ENCODE peak calls at places on chromosomes 12 and 14, in ten cellular contexts. S is GM12865; Q is heart right ventricle; P is cardiac fibroblast; D is tibial artery; J is MM.1S; A is ovary; Z is trophoblast cell; T is CD8-positive, alpha-beta memory T cell; G is right lobe of liver. R is an unnamed sample.

GRCh38 chr12:53097207-53097563 is 282 bp upstream of the IGFBP6 start:
- DNase-seq in Z (no peak), D (no peak), P (peak), A (peak), J (no peak), G (no peak), S (no peak), Q (no peak), T (no peak), R (no peak)

GRCh38 chr12:82757059-82757458 is 70.4 kb downstream of the TMTC2 start:
- DNase-seq in S (no peak), T (no peak), Q (no peak), P (peak), J (no peak), G (no peak), A (no peak), D (no peak), Z (no peak), R (no peak)

GRCh38 chr14:66979083-66979974 is 209.9 kb upstream of the GARIN2 start:
- DNase-seq in A (no peak), G (no peak), J (no peak), D (no peak), Z (no peak), Q (no peak), T (no peak), P (no peak), S (peak), R (no peak)

GRCh38 chr12:88036368-88036965 is 7.3 kb upstream of the C12orf50 start:
- DNase-seq in P (peak), D (no peak), J (no peak), A (no peak), S (no peak), T (no peak), Z (peak), G (no peak), Q (no peak), R (no peak)

GRCh38 chr12:48881652-48882324 is 16.1 kb upstream of the RND1 start:
- DNase-seq in P (no peak), G (peak), Q (no peak), Z (no peak), D (no peak), T (no peak), J (no peak), S (no peak), A (no peak), R (no peak)

GRCh38 chr14:89270439-89271227 is 146.4 kb downstream of the FOXN3 start:
- DNase-seq in Z (no peak), J (no peak), G (peak), A (no peak), T (no peak), Q (no peak), P (no peak), S (peak), D (no peak), R (peak)

GRCh38 chr14:105838591-105839424 is 312.4 kb downstream of the TMEM121 start:
- DNase-seq in P (no peak), J (no peak), Q (no peak), Z (no peak), D (peak), A (no peak), T (no peak), S (no peak), G (no peak), R (no peak)

GRCh38 chr14:20412422-20412821 is 879 bp downstream of the TEP1 start:
- DNase-seq in G (no peak), Q (no peak), D (no peak), J (peak), S (peak), P (peak), Z (peak), T (no peak), A (no peak), R (peak)

GRCh38 chr12:91937033-91937432 is 208.6 kb downstream of the BTG1 start:
- DNase-seq in T (no peak), P (no peak), J (no peak), G (no peak), S (no peak), Q (no peak), D (no peak), Z (no peak), A (no peak), R (no peak)

GRCh38 chr14:100025111-100025510 is 40.1 kb upstream of the EVL start:
- DNase-seq in T (no peak), A (no peak), Q (no peak), S (peak), Z (peak), G (no peak), D (no peak), P (peak), J (peak), R (peak)

GRCh38 chr12:102543931-102544485 is 63.6 kb upstream of the IGF1 start:
- DNase-seq in T (no peak), A (no peak), Q (no peak), Z (peak), J (peak), S (peak), P (no peak), D (no peak), G (no peak), R (no peak)

GRCh38 chr14:48853159-48853558 is 733.0 kb downstream of the RPS29 start:
- DNase-seq in D (no peak), P (no peak), A (no peak), G (no peak), S (no peak), T (no peak), Q (no peak), Z (no peak), J (no peak), R (no peak)

GRCh38 chr12:79690156-79690605 is 583 bp downstream of the PAWR start:
- DNase-seq in Z (peak), T (no peak), S (peak), G (peak), Q (peak), J (peak), P (no peak), D (peak), A (peak), R (no peak)

GRCh38 chr14:51774209-51774608 is 86.2 kb upstream of the GNG2 start:
- DNase-seq in P (no peak), G (no peak), T (no peak), S (no peak), A (no peak), D (no peak), Z (no peak), J (no peak), Q (no peak), R (no peak)

GRCh38 chr12:122064780-122065588 is 13.6 kb upstream of the MLXIP start:
- DNase-seq in P (peak), A (peak), Z (no peak), Q (no peak), J (no peak), S (no peak), D (no peak), T (no peak), G (no peak), R (no peak)

GRCh38 chr14:39566795-39567194 is 134.6 kb upstream of the FBXO33 start:
- DNase-seq in Q (no peak), T (no peak), P (no peak), Z (no peak), J (no peak), A (no peak), D (no peak), S (no peak), G (no peak), R (no peak)

GRCh38 chr12:57875753-57876547 is 29.4 kb upstream of the CTDSP2 start:
- DNase-seq in A (no peak), Z (no peak), G (no peak), Q (no peak), J (no peak), T (no peak), S (no peak), P (no peak), D (no peak), R (no peak)

GRCh38 chr14:64260418-64260817 is 33.8 kb downstream of the ESR2 start:
- DNase-seq in Z (no peak), T (no peak), D (no peak), P (no peak), S (no peak), Q (no peak), A (no peak), G (no peak), J (no peak), R (no peak)

GRCh38 chr12:55925870-55926737 is 1.6 kb downstream of the PYM1 start:
- DNase-seq in Z (no peak), D (no peak), Q (no peak), P (no peak), A (no peak), G (no peak), S (no peak), J (no peak), T (no peak), R (no peak)

GRCh38 chr14:74953686-74954085 is 1.7 kb downstream of the PGF start:
- DNase-seq in G (no peak), J (no peak), S (no peak), T (no peak), Q (no peak), A (no peak), D (no peak), Z (no peak), P (no peak), R (no peak)
- H3K4me3 ChIP-seq in G (peak), J (no peak), S (no peak), T (no peak), Q (peak), A (no peak), D (peak), Z (peak), P (no peak), R (no peak)

DNA sequence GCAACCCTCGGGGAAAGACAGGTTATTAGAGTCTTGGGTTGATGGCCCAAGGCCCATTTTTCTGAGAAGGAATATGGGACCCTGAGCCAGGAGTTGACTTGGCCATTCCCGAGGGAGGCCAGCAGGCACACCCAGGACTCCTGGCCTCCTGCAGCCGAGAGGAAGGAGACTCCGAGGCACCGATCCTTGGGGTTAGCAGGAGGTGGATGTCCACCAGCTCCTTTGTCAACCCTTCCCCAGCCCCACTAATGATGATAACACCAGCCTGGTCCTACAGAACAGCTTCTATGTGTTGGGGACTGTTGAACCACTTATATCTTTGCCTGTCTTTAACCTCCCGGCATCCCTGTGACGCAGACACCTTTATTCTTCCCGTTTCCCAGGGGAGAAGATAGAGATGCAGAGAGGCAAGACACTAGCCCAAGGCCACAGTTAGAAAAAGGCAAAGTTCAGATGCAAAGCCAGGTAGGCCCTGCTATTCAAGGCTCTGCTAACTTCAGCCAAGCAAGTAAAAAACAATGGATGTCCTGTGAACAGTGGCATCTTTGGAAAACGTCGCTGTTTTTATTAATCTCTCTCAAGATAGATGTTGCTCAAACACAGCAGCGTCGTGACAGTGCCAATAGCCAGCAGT is 767.3 kb upstream of the TBX3 start:
- DNase-seq in D (no peak), S (no peak), T (no peak), Q (peak), G (no peak), Z (no peak), A (no peak), J (no peak), P (no peak), R (no peak)
- H3K4me3 ChIP-seq in D (peak), S (peak), T (no peak), Q (peak), G (peak), Z (no peak), A (peak), J (no peak), P (no peak), R (no peak)

GRCh38 chr14:50529288-50530179 is 2.8 kb downstream of the MAP4K5 start:
- DNase-seq in J (no peak), A (no peak), T (no peak), S (no peak), P (peak), D (no peak), Q (no peak), G (no peak), Z (no peak), R (no peak)
- H3K4me3 ChIP-seq in J (no peak), A (no peak), T (no peak), S (no peak), P (peak), D (no peak), Q (no peak), G (no peak), Z (no peak), R (no peak)

DNA sequence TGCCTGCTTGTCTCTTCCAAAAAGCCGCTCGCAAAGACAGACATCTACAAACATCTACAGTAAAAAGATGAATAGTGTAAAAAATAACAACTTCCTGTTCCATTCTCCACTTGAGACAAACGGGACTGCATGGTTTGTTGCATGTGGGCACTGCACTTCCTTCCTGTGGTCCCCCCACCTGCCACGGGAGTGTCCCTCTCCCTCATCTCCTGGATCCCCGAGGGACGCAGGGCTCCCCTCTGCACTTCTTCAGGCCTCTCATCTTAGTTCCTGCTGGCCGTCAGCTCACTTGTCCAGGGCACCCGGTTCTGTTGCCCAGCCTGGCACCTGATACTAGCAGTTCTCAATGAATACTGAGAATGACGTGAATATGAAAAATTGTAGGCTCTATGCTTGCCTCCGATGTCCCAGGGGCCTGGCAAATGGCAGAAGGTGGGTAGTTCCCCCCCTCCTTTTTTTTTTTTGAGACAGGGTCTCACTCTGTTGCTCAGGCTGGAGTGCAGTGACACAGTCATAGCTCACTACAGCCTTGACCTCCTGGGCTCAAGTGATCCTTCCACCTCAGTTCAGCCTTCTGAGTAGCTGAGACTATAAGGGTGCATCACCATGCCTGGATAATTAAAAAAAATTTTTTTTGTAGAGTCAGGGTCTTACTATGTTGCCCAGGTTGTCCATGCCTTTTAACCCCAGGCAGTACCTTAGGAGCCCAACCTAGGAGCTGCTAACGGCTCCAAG is 3.5 kb upstream of the KLC1 start:
- DNase-seq in G (no peak), Z (no peak), D (peak), P (no peak), J (no peak), T (peak), A (no peak), S (peak), Q (no peak), R (peak)
- H3K4me3 ChIP-seq in G (no peak), Z (no peak), D (no peak), P (no peak), J (no peak), T (peak), A (no peak), S (no peak), Q (no peak), R (no peak)

GRCh38 chr12:95201056-95201670 is 16.1 kb downstream of the FGD6 start:
- DNase-seq in J (no peak), S (peak), A (no peak), G (no peak), Q (no peak), Z (peak), D (no peak), T (no peak), P (peak), R (no peak)
- H3K4me3 ChIP-seq in J (no peak), S (peak), A (no peak), G (no peak), Q (no peak), Z (no peak), D (no peak), T (no peak), P (no peak), R (peak)

DNA sequence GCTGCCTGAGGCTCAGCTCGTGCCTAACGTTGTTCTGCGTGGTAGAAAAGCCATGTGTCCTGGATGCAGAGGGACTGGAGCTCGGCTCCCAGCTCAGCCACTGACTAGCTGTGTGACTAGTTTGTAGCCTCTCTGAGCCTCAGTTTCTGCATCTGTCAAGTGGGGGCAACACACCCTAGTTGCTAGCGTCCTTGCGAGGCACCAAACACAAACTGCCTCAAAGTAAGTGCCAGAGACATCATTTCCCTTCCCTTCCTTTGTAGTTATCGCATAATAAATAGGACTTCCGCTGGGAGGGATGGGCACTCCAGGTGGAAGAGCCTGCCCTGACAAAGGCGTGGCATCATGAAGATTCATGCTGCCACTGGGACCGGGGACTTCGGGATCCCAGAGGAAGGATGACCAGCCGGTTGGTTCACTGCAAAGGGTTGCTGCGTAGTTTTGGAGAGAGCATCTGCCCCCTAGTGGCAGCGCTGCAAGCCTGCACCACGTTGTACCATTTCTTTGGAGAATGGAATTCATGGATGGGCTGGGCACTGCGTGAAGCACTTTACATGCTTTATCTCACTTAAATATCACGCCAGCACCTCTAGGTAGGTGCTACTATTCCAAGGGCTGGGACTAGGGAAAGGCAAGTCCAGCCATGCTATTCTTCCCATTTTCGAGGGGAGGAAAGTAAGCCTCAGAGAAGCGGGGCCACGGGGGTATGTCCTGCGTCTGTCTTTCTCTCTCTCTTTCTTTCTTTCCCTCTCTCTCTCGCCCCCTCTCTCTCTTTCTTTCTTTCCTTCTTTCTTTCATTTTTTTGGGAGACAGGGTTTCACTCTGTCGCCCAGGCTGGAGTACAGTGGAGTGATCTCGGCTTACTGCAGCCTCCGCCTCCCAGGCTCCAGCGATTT is 4.6 kb downstream of the CCDC197 start:
- DNase-seq in T (peak), J (peak), Z (peak), S (peak), D (no peak), Q (peak), P (peak), G (peak), A (peak), R (peak)
- H3K4me3 ChIP-seq in T (peak), J (no peak), Z (no peak), S (no peak), D (no peak), Q (no peak), P (no peak), G (no peak), A (no peak), R (no peak)

GRCh38 chr12:31710021-31710818 is 18.6 kb downstream of the AMN1 start:
- DNase-seq in J (no peak), P (no peak), G (no peak), A (no peak), S (no peak), T (no peak), D (no peak), Z (no peak), Q (no peak), R (no peak)

GRCh38 chr12:31712877-31713276 is 15.9 kb downstream of the AMN1 start:
- DNase-seq in T (no peak), D (no peak), Z (no peak), Q (no peak), S (no peak), J (no peak), A (no peak), G (no peak), P (no peak), R (no peak)

GRCh38 chr12:31714406-31715271 is 14.2 kb downstream of the AMN1 start:
- DNase-seq in A (no peak), Z (no peak), S (no peak), P (no peak), J (no peak), D (no peak), Q (no peak), T (no peak), G (no peak), R (no peak)

DNA sequence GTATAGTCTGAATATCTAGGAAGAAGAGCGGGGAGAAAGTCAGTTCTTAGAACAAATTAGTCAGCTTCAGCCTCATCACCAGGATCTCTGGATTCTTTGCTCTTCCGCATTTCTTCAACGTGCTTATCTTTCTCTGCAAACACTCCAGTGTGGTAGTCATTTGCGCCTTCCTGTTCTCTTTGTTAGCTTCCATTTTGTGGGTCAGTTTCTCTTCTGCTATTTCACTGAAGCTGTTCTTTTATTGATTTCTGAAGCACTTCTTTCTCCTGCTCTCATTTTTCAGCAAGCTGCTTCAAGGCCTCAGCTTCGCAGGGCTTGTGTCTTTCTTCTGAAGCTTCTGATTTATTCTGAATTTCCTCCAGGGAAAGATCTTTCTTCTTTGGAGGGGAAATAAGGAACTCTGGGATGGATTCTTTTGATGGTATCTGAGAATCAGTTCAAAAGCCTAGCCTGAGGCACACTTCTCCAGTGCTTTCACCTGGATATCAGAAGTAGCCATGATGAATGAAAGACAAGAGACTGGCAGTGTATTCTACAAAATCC is 13.5 kb downstream of the AMN1 start:
- DNase-seq in T (no peak), S (peak), D (no peak), G (no peak), A (no peak), P (peak), Z (peak), Q (no peak), J (no peak), R (peak)
- H3K4me3 ChIP-seq in T (no peak), S (peak), D (no peak), G (no peak), A (no peak), P (no peak), Z (no peak), Q (no peak), J (no peak), R (peak)

DNA sequence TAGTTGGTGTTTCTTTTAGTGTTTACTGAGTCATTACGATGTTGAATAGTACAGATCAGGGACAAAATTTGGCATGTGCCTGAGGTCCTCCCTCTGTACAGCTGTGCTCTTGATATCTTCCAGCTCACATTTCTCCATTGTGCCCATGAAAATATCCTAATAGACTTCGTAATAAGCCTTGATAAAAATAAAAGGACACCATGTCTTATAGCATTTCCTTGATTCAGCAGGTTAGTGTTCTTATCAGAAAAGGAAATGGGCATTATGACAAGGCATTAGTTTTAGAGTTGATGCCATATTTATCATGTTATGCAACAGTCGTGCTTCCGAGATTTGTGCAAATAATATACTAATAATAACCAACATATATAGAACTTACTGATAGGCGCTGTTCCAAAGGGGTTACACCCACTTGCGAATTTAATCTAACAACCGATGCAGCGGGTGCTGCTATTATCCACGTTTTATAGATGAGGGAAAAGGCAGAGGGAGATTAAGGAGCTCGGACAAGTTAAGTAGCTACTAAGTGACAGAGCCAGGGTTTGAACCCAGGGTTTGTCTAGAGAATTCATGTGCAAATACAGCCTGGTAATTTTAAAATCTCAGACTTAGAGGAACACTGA is 15.2 kb upstream of the WNK1 start:
- DNase-seq in D (no peak), Z (no peak), G (no peak), A (no peak), P (no peak), T (no peak), J (no peak), S (no peak), Q (no peak), R (no peak)
- H3K4me3 ChIP-seq in D (no peak), Z (no peak), G (no peak), A (no peak), P (no peak), T (no peak), J (no peak), S (no peak), Q (no peak), R (no peak)

R was measured in GM06990.